ENCODE peak calls at places on chromosomes 7 and 10, in eight cellular contexts. B, R, N, X, W, E, F and U are unnamed samples.

GRCh38 chr7:101172854-101173751 is 7.0 kb downstream of the NAT16 start:
- DNase-seq in B (peak; percentile 27), R (peak; percentile 89), N (peak; percentile 83), X (peak; percentile 68), W (no peak), E (peak; percentile 85), F (peak; percentile 84), U (no peak)

GRCh38 chr10:44478040-44478439 is 93.1 kb upstream of the CXCL12 start:
- DNase-seq in B (no peak), R (no peak), N (no peak), X (no peak), W (no peak), E (no peak), F (no peak), U (no peak)

GRCh38 chr10:105718207-105718995 is 1077.3 kb downstream of the SORCS3 start:
- DNase-seq in B (no peak), R (peak; percentile 17), N (no peak), X (no peak), W (no peak), E (no peak), F (no peak), U (no peak)

GRCh38 chr10:4652111-4653010 is 173.6 kb upstream of the AKR1E2 start:
- DNase-seq in B (no peak), R (no peak), N (no peak), X (no peak), W (no peak), E (no peak), F (no peak), U (peak; percentile 44)

GRCh38 chr10:103481974-103482531 is 3.0 kb upstream of the CALHM3 start:
- DNase-seq in B (peak; percentile 72), R (no peak), N (no peak), X (no peak), W (peak; percentile 55), E (no peak), F (no peak), U (no peak)

GRCh38 chr10:18713077-18713476 is 53.8 kb downstream of the ARL5B start:
- DNase-seq in B (no peak), R (no peak), N (no peak), X (no peak), W (no peak), E (no peak), F (no peak), U (no peak)

GRCh38 chr10:79434816-79435215 is 10.6 kb downstream of the ZCCHC24 start:
- DNase-seq in B (peak; percentile 65), R (no peak), N (no peak), X (no peak), W (no peak), E (no peak), F (no peak), U (no peak)

GRCh38 chr7:37349979-37350590 is 98.6 kb downstream of the ELMO1 start:
- DNase-seq in B (no peak), R (no peak), N (no peak), X (no peak), W (no peak), E (no peak), F (no peak), U (no peak)

GRCh38 chr10:109963439-109963838 is 40.1 kb upstream of the XPNPEP1 start:
- DNase-seq in B (no peak), R (no peak), N (no peak), X (no peak), W (no peak), E (no peak), F (no peak), U (no peak)

GRCh38 chr10:43913676-43914235 is 265.1 kb upstream of the ZNF32 start:
- DNase-seq in B (no peak), R (no peak), N (no peak), X (no peak), W (no peak), E (no peak), F (no peak), U (no peak)

GRCh38 chr7:33862946-33863814 is 42.2 kb upstream of the BMPER start:
- DNase-seq in B (no peak), R (no peak), N (no peak), X (no peak), W (no peak), E (no peak), F (no peak), U (no peak)

GRCh38 chr10:8407561-8408021 is 353.1 kb downstream of the GATA3 start:
- DNase-seq in B (no peak), R (no peak), N (no peak), X (no peak), W (no peak), E (no peak), F (no peak), U (no peak)

GRCh38 chr7:121279060-121279620 is 49.7 kb upstream of the WNT16 start:
- DNase-seq in B (no peak), R (no peak), N (no peak), X (no peak), W (no peak), E (no peak), F (no peak), U (no peak)

GRCh38 chr10:46552526-46553237 is 3.8 kb downstream of the GPRIN2 start:
- DNase-seq in B (no peak), R (no peak), N (peak; percentile 41), X (peak; percentile 39), W (no peak), E (peak; percentile 24), F (peak; percentile 60), U (no peak)

GRCh38 chr7:14436878-14437277 is 447.4 kb upstream of the ETV1 start:
- DNase-seq in B (no peak), R (no peak), N (no peak), X (no peak), W (no peak), E (no peak), F (no peak), U (no peak)

GRCh38 chr7:133542209-133542780 is 289.4 kb downstream of the EXOC4 start:
- DNase-seq in B (no peak), R (no peak), N (no peak), X (no peak), W (no peak), E (no peak), F (no peak), U (no peak)

GRCh38 chr10:52729259-52730104 is 43.1 kb downstream of the MBL2 start:
- DNase-seq in B (peak; percentile 66), R (no peak), N (no peak), X (no peak), W (peak; percentile 6), E (no peak), F (no peak), U (no peak)

GRCh38 chr7:140421521-140421920 is 17.7 kb downstream of the RAB19 start:
- DNase-seq in B (no peak), R (no peak), N (no peak), X (no peak), W (no peak), E (no peak), F (no peak), U (no peak)

GRCh38 chr10:13704969-13705368 is 118.2 kb downstream of the PRPF18 start:
- DNase-seq in B (no peak), R (no peak), N (no peak), X (no peak), W (no peak), E (no peak), F (no peak), U (no peak)
- H3K4me3 ChIP-seq in B (no peak overlapping the region), R (no peak overlapping the region), N (peak overlapping the region; percentile 56), X (no peak overlapping the region), W (no peak overlapping the region), E (peak overlapping the region; percentile 61), F (no peak overlapping the region), U (no peak overlapping the region)

DNA sequence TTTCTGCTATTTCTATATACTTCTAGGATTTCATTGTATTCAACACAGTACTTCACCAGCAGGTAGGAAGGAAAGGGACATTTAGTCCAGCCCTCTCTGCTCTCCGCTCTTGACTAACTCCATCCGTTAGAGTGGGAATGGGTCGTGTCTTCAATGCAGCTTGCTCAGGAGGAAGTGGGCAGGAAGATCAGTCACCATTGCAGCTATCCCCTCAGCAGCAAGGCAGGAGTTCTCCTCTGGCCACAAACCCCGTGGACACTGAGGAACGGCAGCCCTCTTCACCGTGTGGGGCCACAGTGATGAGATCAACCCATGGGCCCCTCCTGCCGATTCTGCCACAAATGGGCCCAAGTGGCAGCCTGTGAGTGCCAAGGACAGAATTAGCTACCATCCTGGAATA is 30.2 kb upstream of the IKZF1 start:
- DNase-seq in B (no peak), R (no peak), N (no peak), X (no peak), W (no peak), E (no peak), F (no peak), U (no peak)
- H3K4me1 ChIP-seq in B (no peaks in the 10 kb centered on the region), R (no peaks in the 10 kb centered on the region), N (no peaks in the 10 kb centered on the region), X (no peaks in the 10 kb centered on the region), W (no peaks in the 10 kb centered on the region), E (no peaks in the 10 kb centered on the region), F (no peaks in the 10 kb centered on the region), U (peaks cover 32% of the 10 kb centered on the region)

GRCh38 chr7:23475579-23475844 is 5.2 kb upstream of the IGF2BP3 start:
- DNase-seq in B (no peak), R (no peak), N (no peak), X (no peak), W (no peak), E (no peak), F (no peak), U (no peak)

GRCh38 chr7:23476286-23477169 is 6.2 kb upstream of the IGF2BP3 start:
- DNase-seq in B (peak; percentile 30), R (no peak), N (no peak), X (no peak), W (no peak), E (no peak), F (no peak), U (no peak)

GRCh38 chr7:23474098-23474828 is 4.0 kb upstream of the IGF2BP3 start:
- DNase-seq in B (peak; percentile 95), R (peak; percentile 29), N (peak; percentile 79), X (peak; percentile 77), W (peak; percentile 98), E (peak; percentile 60), F (peak; percentile 86), U (peak; percentile 48)

GRCh38 chr7:23473848-23474097 is 3.5 kb upstream of the IGF2BP3 start:
- DNase-seq in B (no peak), R (no peak), N (no peak), X (no peak), W (no peak), E (no peak), F (no peak), U (no peak)

DNA sequence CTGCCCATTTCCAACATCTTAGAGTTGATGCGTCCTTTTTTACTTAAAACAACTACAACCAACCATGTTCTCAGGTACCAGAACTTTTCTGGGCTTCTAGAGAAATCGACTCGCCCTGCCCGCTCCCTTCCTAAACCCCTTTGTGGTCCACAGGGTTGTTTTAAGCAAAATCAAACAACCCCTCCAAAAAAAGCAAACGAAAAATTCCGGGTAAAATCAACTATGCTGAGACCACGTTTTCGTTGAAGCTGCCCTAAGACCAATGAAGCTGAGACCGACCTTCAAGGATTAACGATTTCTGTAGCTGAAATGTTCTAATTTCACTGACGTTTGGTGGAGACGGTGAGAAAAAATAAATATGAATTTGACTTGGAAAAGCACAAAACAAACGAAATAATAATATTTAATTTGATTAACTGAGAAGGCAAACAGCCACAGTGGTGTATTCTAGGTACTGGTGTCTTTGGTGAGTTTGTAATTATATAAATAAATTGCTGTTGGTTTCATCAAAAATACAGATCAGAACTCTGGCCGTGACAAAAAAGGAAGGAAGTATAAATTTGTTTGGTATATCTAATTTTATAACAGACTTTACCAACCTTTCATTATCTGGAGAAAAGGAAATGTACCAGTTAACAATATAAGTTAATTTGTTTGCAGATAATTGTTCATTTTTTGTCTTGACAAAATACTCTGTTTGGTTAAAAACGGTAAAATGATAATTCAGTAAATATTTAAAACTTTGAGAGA is 4.7 kb upstream of the IGF2BP3 start:
- DNase-seq in B (peak; percentile 69), R (no peak), N (no peak), X (no peak), W (no peak), E (no peak), F (no peak), U (peak; percentile 25)
- H3K4me3 ChIP-seq in B (peak overlapping the region; percentile 31), R (no peak overlapping the region), N (peak overlapping the region; percentile 38), X (no peak overlapping the region), W (peak overlapping the region; percentile 72), E (peak overlapping the region; percentile 36), F (no peak overlapping the region), U (no peak overlapping the region)

GRCh38 chr10:77892021-77892739 is 34.4 kb downstream of the DLG5 start:
- DNase-seq in B (no peak), R (peak; percentile 57), N (no peak), X (no peak), W (no peak), E (no peak), F (no peak), U (no peak)
- H3K4me1 ChIP-seq in B (no peaks in the 10 kb centered on the region), R (peaks cover 61% of the 10 kb centered on the region), N (peaks cover 23% of the 10 kb centered on the region), X (peaks cover 25% of the 10 kb centered on the region), W (peaks cover 24% of the 10 kb centered on the region), E (peaks cover 99% of the 10 kb centered on the region), F (peaks cover 20% of the 10 kb centered on the region), U (no peaks in the 10 kb centered on the region)